ENCODE peak calls at places on chromosomes 11 and 22, in four cellular contexts. One of them, this sample, is unnamed.

GRCh38 chr22:30212363-30212995 is 34.1 kb downstream of the LIF start:
- DNase-seq in aorta: peak
- DNase-seq in NCI-H446 treated with DMSO at 0.1 percent for 48 hours: no peak
- DNase-seq in endodermal cell: no peak
- DNase-seq in this sample: peak

GRCh38 chr11:128888034-128888985 is 2.8 kb upstream of the KCNJ5 start:
- DNase-seq in endodermal cell: peak
- DNase-seq in aorta: no peak
- DNase-seq in NCI-H446 treated with DMSO at 0.1 percent for 48 hours: no peak
- DNase-seq in this sample: peak

GRCh38 chr11:59769086-59769485 is 13.9 kb downstream of the STX3 start:
- DNase-seq in endodermal cell: no peak
- DNase-seq in NCI-H446 treated with DMSO at 0.1 percent for 48 hours: no peak
- DNase-seq in aorta: no peak
- DNase-seq in this sample: no peak

GRCh38 chr11:62930157-62930556 is 9.0 kb upstream of the CHRM1 start:
- DNase-seq in aorta: no peak
- DNase-seq in endodermal cell: peak
- DNase-seq in NCI-H446 treated with DMSO at 0.1 percent for 48 hours: no peak
- DNase-seq in this sample: peak

GRCh38 chr11:114307524-114308203 is 11.5 kb downstream of the NNMT start:
- DNase-seq in endodermal cell: no peak
- DNase-seq in NCI-H446 treated with DMSO at 0.1 percent for 48 hours: no peak
- DNase-seq in aorta: peak
- DNase-seq in this sample: no peak

GRCh38 chr11:62501432-62501891 is 45.1 kb downstream of the AHNAK start:
- DNase-seq in endodermal cell: peak
- DNase-seq in aorta: no peak
- DNase-seq in NCI-H446 treated with DMSO at 0.1 percent for 48 hours: no peak
- DNase-seq in this sample: no peak

GRCh38 chr11:128488471-128488870 is 98.9 kb downstream of the ETS1 start:
- DNase-seq in aorta: no peak
- DNase-seq in NCI-H446 treated with DMSO at 0.1 percent for 48 hours: no peak
- DNase-seq in endodermal cell: no peak
- DNase-seq in this sample: no peak

GRCh38 chr11:12144306-12145174 is 34.1 kb downstream of the MICAL2 start:
- DNase-seq in aorta: no peak
- DNase-seq in NCI-H446 treated with DMSO at 0.1 percent for 48 hours: no peak
- DNase-seq in endodermal cell: no peak
- DNase-seq in this sample: peak

GRCh38 chr11:37712246-37712645 is 1114.2 kb upstream of the RAG2 start:
- DNase-seq in NCI-H446 treated with DMSO at 0.1 percent for 48 hours: peak
- DNase-seq in aorta: no peak
- DNase-seq in endodermal cell: peak
- DNase-seq in this sample: peak

GRCh38 chr11:62575837-62576236 is 2.1 kb upstream of the EEF1G start:
- DNase-seq in aorta: peak
- DNase-seq in endodermal cell: no peak
- DNase-seq in NCI-H446 treated with DMSO at 0.1 percent for 48 hours: no peak
- DNase-seq in this sample: no peak

GRCh38 chr22:20948450-20948849 is 18.6 kb upstream of the AIFM3 start:
- DNase-seq in NCI-H446 treated with DMSO at 0.1 percent for 48 hours: no peak
- DNase-seq in endodermal cell: no peak
- DNase-seq in aorta: no peak
- DNase-seq in this sample: no peak